ENCODE peak calls at places on chromosomes 1 and 21, in four cellular contexts. B is right atrium auricular region; S is effector memory CD4-positive, alpha-beta T cell; N is cardiac muscle cell. T is an unnamed sample.

GRCh38 chr1:62652387-62652786 is 35.8 kb downstream of the DOCK7 start:
- DNase-seq in B (no peak), S (no peak), N (no peak), T (no peak)

GRCh38 chr1:67534627-67535065 is 104.4 kb upstream of the SERBP1 start:
- DNase-seq in B (no peak), S (no peak), N (no peak), T (no peak)

GRCh38 chr21:42027804-42028753 is 17.9 kb upstream of the ZBTB21 start:
- DNase-seq in B (no peak), S (no peak), N (no peak), T (no peak)

GRCh38 chr1:15733726-15734226 is 2.3 kb upstream of the SLC25A34 start:
- DNase-seq in B (no peak), S (no peak), N (no peak), T (no peak)

GRCh38 chr1:235583511-235584001 is 66.0 kb downstream of the GNG4 start:
- DNase-seq in B (no peak), S (no peak), N (no peak), T (no peak)

GRCh38 chr21:15852146-15852545 is 122.4 kb downstream of the USP25 start:
- DNase-seq in B (no peak), S (no peak), N (no peak), T (no peak)

GRCh38 chr21:33769057-33769456 is 126.8 kb downstream of the ITSN1 start:
- DNase-seq in B (no peak), S (no peak), N (no peak), T (no peak)

GRCh38 chr1:236565530-236565929 is 38.8 kb downstream of the HEATR1 start:
- DNase-seq in B (no peak), S (no peak), N (no peak), T (no peak)

GRCh38 chr1:232131715-232132391 is 498.1 kb downstream of the SIPA1L2 start:
- DNase-seq in B (no peak), S (no peak), N (no peak), T (no peak)

GRCh38 chr1:5099558-5099957 is 445.1 kb downstream of the AJAP1 start:
- DNase-seq in B (no peak), S (no peak), N (no peak), T (no peak)

GRCh38 chr1:53509775-53510174 is 50.6 kb downstream of the DMRTB1 start:
- DNase-seq in B (no peak), S (no peak), N (no peak), T (no peak)

GRCh38 chr1:6123816-6124215 is 56.3 kb downstream of the CHD5 start:
- DNase-seq in B (no peak), S (no peak), N (no peak), T (no peak)

GRCh38 chr1:115838805-115839705 is 1.9 kb downstream of the NHLH2 start:
- DNase-seq in B (no peak), S (no peak), N (peak; percentile 53), T (peak; percentile 26)

GRCh38 chr1:229205854-229206253 is 65.1 kb upstream of the RAB4A start:
- DNase-seq in B (no peak), S (no peak), N (no peak), T (no peak)

GRCh38 chr1:111202366-111202706 is 1.9 kb upstream of the DENND2D start:
- DNase-seq in B (peak; percentile 43), S (no peak), N (no peak), T (no peak)
- H3K4me3 ChIP-seq in B (no peak overlapping the region), S (peak overlapping the region; percentile 18), N (no peak overlapping the region), T (no peak overlapping the region)

GRCh38 chr1:77670330-77670729 is 12.1 kb downstream of the ZZZ3 start:
- DNase-seq in B (no peak), S (no peak), N (no peak), T (no peak)

GRCh38 chr1:77673030-77673429 is 9.4 kb downstream of the ZZZ3 start:
- DNase-seq in B (no peak), S (no peak), N (no peak), T (no peak)

GRCh38 chr1:77673716-77674355 is 8.6 kb downstream of the ZZZ3 start:
- DNase-seq in B (no peak), S (no peak), N (no peak), T (no peak)

GRCh38 chr1:77671836-77672235 is 10.6 kb downstream of the ZZZ3 start:
- DNase-seq in B (no peak), S (no peak), N (no peak), T (no peak)

GRCh38 chr1:77672374-77672773 is 10.1 kb downstream of the ZZZ3 start:
- DNase-seq in B (no peak), S (no peak), N (no peak), T (no peak)
- H3K4me3 ChIP-seq in B (no peak overlapping the region), S (no peak overlapping the region), N (no peak overlapping the region), T (no peak overlapping the region)

DNA sequence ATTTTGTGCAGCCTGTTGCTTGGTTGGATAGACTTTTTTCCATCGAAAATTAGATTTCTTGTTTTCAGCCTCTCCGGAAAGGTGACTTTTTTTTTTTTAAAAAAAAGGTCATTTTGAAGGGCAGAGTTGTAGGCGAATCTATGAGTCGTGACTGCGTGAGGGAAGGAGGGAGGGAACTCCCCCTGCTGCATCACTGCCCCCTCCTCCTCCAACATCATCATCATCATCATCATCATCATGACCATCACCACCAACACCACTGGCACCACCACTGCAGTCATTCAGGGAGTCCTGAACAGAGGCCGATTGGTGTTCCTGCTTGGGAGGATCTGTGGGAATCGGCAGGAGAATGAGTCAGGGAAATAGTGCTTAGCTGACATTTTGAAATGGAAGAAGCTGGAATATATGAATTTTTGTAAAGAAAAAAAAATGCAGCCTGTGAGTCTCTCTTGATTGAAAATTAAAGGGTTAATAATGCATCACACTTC is 1.2 kb downstream of the ATP1B1 start:
- DNase-seq in B (no peak), S (no peak), N (no peak), T (no peak)
- H3K4me3 ChIP-seq in B (peak overlapping the region; percentile 73), S (peak overlapping the region; percentile 85), N (peak overlapping the region; percentile 100), T (peak overlapping the region; percentile 92)

GRCh38 chr1:34781071-34781843 is at the start of gene GJB3:
- DNase-seq in B (no peak), S (no peak), N (peak; percentile 31), T (no peak)
- H3K4me3 ChIP-seq in B (no peak within 1 kb of the TSS), S (peak within 1 kb of the TSS; percentile 29), N (peak within 1 kb of the TSS; percentile 13), T (no peak within 1 kb of the TSS)

GRCh38 chr21:44903054-44903685 is 17.5 kb downstream of the ITGB2 start:
- DNase-seq in B (no peak), S (no peak), N (no peak), T (no peak)
- H3K4me3 ChIP-seq in B (no peak overlapping the region), S (no peak overlapping the region), N (no peak overlapping the region), T (no peak overlapping the region)

GRCh38 chr1:150548324-150548631 is 930 bp upstream of the ADAMTSL4 start:
- DNase-seq in B (no peak), S (no peak), N (no peak), T (no peak)
- H3K4me3 ChIP-seq in B (peak overlapping the region; percentile 64), S (peak overlapping the region; percentile 51), N (peak overlapping the region; percentile 43), T (no peak overlapping the region)

GRCh38 chr21:29298348-29299045 is at the start of gene BACH1:
- DNase-seq in B (peak; percentile 88), S (peak; percentile 81), N (peak; percentile 97), T (peak; percentile 92)

GRCh38 chr21:29299046-29299905 is 554 bp downstream of the BACH1 start:
- DNase-seq in B (peak; percentile 78), S (peak; percentile 64), N (peak; percentile 76), T (peak; percentile 73)

GRCh38 chr21:29296452-29296851 is 2.3 kb upstream of the BACH1 start:
- DNase-seq in B (no peak), S (no peak), N (no peak), T (no peak)

GRCh38 chr21:29299906-29300546 is 1.3 kb downstream of the BACH1 start:
- DNase-seq in B (peak; percentile 77), S (peak; percentile 25), N (peak; percentile 70), T (peak; percentile 40)

GRCh38 chr21:29297483-29298347 is 1.0 kb upstream of the BACH1 start:
- DNase-seq in B (no peak), S (no peak), N (no peak), T (no peak)
- H3K4me3 ChIP-seq in B (peak overlapping the region; percentile 57), S (peak overlapping the region; percentile 54), N (peak overlapping the region; percentile 69), T (peak overlapping the region; percentile 87)

DNA sequence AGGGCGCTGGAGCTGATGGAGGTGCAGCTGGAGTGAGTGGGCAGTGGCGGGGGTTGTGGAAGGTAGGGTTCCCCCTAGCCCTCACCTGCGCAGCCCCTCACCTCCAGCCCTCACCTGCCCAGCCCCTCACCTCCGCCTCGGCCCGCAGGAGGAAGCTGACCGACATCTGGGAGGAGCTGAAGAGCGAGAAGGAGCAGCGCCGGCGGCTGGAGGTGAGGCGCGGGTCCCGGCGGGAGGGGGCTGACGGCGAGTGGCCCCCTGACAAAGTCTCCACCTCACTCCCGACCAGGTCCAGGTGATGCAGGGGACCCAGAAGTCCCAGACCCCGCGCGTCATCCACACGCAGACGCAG is 2.7 kb downstream of the EVA1B start:
- DNase-seq in B (no peak), S (no peak), N (no peak), T (no peak)
- H3K4me3 ChIP-seq in B (peak overlapping the region; percentile 33), S (peak overlapping the region; percentile 46), N (no peak overlapping the region), T (no peak overlapping the region)

GRCh38 chr1:27523666-27524020 is 33.7 kb upstream of the WASF2 start:
- DNase-seq in B (no peak), S (no peak), N (no peak), T (no peak)
- H3K4me3 ChIP-seq in B (no peak overlapping the region), S (peak overlapping the region; percentile 69), N (no peak overlapping the region), T (no peak overlapping the region)

T was measured in body of pancreas.